ENCODE peak calls at places on chromosomes 1 and 21, in six cellular contexts. N is tibial nerve, Z is heart left ventricle, H is uterus, M is ovary, I is HepG2. K is an unnamed sample. For H3K36me3 and H3K4me1, the result is how much of the 10 kb centered on the place peaks cover.

GRCh38 chr1:21335750-21336168 is 45.5 kb upstream of the ECE1 start:
- DNase-seq in I (no peak), Z (no peak), M (no peak), H (no peak), N (no peak), K (no peak)

GRCh38 chr1:25430073-25430665 is 528 bp upstream of the MACO1 start:
- DNase-seq in H (peak), Z (peak), M (peak), N (peak), I (peak), K (peak)

GRCh38 chr1:28517649-28517999 is 11.8 kb downstream of the RCC1 start:
- DNase-seq in M (no peak), Z (no peak), I (no peak), H (no peak), N (no peak), K (no peak)

GRCh38 chr21:14600569-14601308 is 54.6 kb upstream of the SAMSN1 start:
- DNase-seq in M (no peak), Z (no peak), I (no peak), H (no peak), N (no peak), K (no peak)

GRCh38 chr1:4176841-4177240 is 276.8 kb upstream of the C1orf174 start:
- DNase-seq in Z (no peak), H (no peak), I (no peak), N (no peak), M (no peak), K (no peak)

GRCh38 chr21:16241500-16241963 is 511.8 kb downstream of the USP25 start:
- DNase-seq in M (no peak), I (no peak), H (no peak), Z (no peak), N (no peak), K (no peak)

GRCh38 chr1:81660286-81660685 is 140.4 kb upstream of the ADGRL2 start:
- DNase-seq in Z (no peak), M (no peak), I (no peak), H (no peak), N (no peak), K (no peak)

GRCh38 chr21:45396620-45396995 is 8.4 kb upstream of the COL18A1 start:
- DNase-seq in I (no peak), H (no peak), N (no peak), M (no peak), Z (no peak), K (no peak)

GRCh38 chr1:169890761-169891538 is 2.7 kb downstream of the SCYL3 start:
- DNase-seq in M (no peak), Z (no peak), H (no peak), I (no peak), N (no peak), K (no peak)

GRCh38 chr1:91884459-91885290 is 1.3 kb downstream of the TGFBR3 start:
- DNase-seq in H (peak), N (no peak), M (no peak), I (peak), Z (peak), K (peak)

GRCh38 chr1:220219865-220220698 is 52.2 kb downstream of the RAB3GAP2 start:
- DNase-seq in H (no peak), N (no peak), Z (no peak), M (no peak), I (no peak), K (no peak)

GRCh38 chr1:242201090-242201489 is 202.2 kb upstream of the MAP1LC3C start:
- DNase-seq in N (no peak), I (no peak), M (no peak), Z (no peak), H (no peak), K (no peak)

GRCh38 chr1:247322849-247323586 is 8.6 kb downstream of the ZNF496 start:
- DNase-seq in Z (no peak), H (no peak), N (no peak), I (no peak), M (no peak), K (no peak)

GRCh38 chr1:21491483-21492170 is 17.6 kb upstream of the ALPL start:
- DNase-seq in I (no peak), M (no peak), Z (no peak), N (no peak), H (no peak), K (no peak)

GRCh38 chr1:198165927-198166647 is 9.3 kb downstream of the NEK7 start:
- DNase-seq in I (no peak), M (no peak), N (no peak), H (no peak), Z (no peak), K (no peak)

GRCh38 chr1:39656416-39656815 is 15.5 kb downstream of the NT5C1A start:
- DNase-seq in N (no peak), I (no peak), H (no peak), Z (no peak), M (no peak), K (no peak)

GRCh38 chr21:14987370-14988170 is 77.2 kb downstream of the NRIP1 start:
- DNase-seq in Z (no peak), N (no peak), M (no peak), H (no peak), I (no peak), K (no peak)

GRCh38 chr1:112399456-112399855 is 3.4 kb downstream of the CTTNBP2NL start:
- DNase-seq in I (no peak), N (no peak), Z (no peak), M (no peak), H (no peak), K (no peak)

GRCh38 chr1:179127163-179127895 is 45.5 kb downstream of the TOR3A start:
- DNase-seq in I (no peak), N (no peak), H (no peak), Z (no peak), M (no peak), K (no peak)

GRCh38 chr1:94552071-94552586 is 10.6 kb upstream of the F3 start:
- DNase-seq in H (no peak), N (no peak), Z (peak), M (peak), I (peak), K (peak)

GRCh38 chr1:91754348-91754747 is 131.6 kb downstream of the TGFBR3 start:
- DNase-seq in N (no peak), H (no peak), M (no peak), I (no peak), Z (no peak), K (no peak)

GRCh38 chr1:21573971-21574458 is 64.8 kb downstream of the ALPL start:
- DNase-seq in I (peak), Z (peak), N (no peak), M (peak), H (peak), K (peak)

GRCh38 chr1:116006486-116006964 is 30.2 kb downstream of the SLC22A15 start:
- DNase-seq in I (no peak), Z (no peak), M (no peak), N (no peak), H (no peak), K (no peak)

GRCh38 chr1:151352001-151352718 is 5.1 kb upstream of the RFX5 start:
- DNase-seq in N (no peak), Z (no peak), H (no peak), I (peak), M (no peak), K (no peak)

GRCh38 chr1:119367332-119368124 is 1.1 kb upstream of the HAO2 start:
- DNase-seq in Z (no peak), M (no peak), N (no peak), I (peak), H (no peak), K (no peak)

GRCh38 chr21:35850029-35850428 is 210.3 kb downstream of the SETD4 start:
- DNase-seq in I (no peak), M (no peak), H (no peak), Z (no peak), N (no peak), K (no peak)

GRCh38 chr1:40014253-40014706 is 26.2 kb upstream of the CAP1 start:
- DNase-seq in I (no peak), N (no peak), M (no peak), H (no peak), Z (no peak), K (no peak)

GRCh38 chr1:84936116-84936810 is 43.3 kb upstream of the LPAR3 start:
- DNase-seq in N (no peak), H (no peak), M (no peak), Z (no peak), I (peak), K (peak)

GRCh38 chr1:221669441-221669840 is 72.4 kb downstream of the DUSP10 start:
- DNase-seq in I (no peak), H (no peak), Z (no peak), N (no peak), M (no peak), K (no peak)

GRCh38 chr1:115874929-115875328 is 34.0 kb upstream of the NHLH2 start:
- DNase-seq in M (no peak), Z (no peak), I (no peak), H (no peak), N (no peak), K (no peak)

GRCh38 chr1:3664700-3665375 is 12.5 kb downstream of the TP73 start:
- DNase-seq in Z (no peak), I (no peak), M (no peak), N (no peak), H (no peak), K (no peak)

GRCh38 chr1:112457965-112458364 is 50.8 kb upstream of the WNT2B start:
- DNase-seq in N (no peak), M (no peak), I (no peak), H (no peak), Z (no peak), K (no peak)

DNA sequence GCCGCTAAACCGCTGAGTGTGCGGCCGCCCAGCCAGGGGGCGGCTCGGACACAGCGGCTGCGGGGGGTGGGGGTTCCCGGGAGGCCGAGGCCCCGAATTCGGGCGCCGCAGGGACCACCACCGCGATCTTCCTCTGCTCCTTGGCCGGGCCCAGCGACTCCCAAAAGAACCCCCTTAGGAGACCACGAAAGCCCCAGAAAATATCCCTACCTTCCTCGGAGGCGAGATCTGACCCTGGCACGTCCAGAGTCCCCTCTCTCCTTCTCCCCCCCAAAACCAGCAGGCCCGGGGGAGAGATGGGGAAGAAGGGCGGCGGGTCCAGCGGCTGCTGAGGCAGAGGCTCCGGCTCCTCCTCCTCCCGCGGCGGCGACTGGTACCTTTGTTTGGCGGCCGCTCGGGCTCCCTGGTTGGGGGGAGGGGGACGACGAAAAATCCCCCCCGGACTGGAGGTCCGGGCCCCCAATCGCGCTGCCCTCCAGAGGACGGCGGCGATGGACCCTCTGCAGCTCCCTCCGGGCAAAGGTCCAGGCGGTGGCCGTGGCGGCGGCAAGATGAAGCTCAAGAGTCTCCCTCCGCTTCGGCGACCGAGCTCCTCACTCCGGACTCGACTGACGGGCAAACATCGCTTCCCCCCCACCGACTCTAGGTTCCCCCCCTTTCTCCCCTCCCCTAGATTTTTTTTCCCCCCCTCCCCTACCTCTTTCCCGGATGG is at the start of gene ARID4B:
- DNase-seq in M (peak), N (peak), Z (peak), H (peak), I (no peak), K (no peak)
- TF ChIP-seq POLR2A in M (peak), N (peak), Z (no peak), H (peak), I (peak), K (peak)

GRCh38 chr1:19384113-19384512 is 72.0 kb downstream of the SLC66A1 start:
- DNase-seq in Z (peak), H (peak), M (peak), I (no peak), N (no peak), K (peak)

GRCh38 chr1:19385869-19386591 is 73.9 kb downstream of the SLC66A1 start:
- DNase-seq in I (peak), N (peak), H (peak), Z (peak), M (peak), K (peak)

GRCh38 chr1:19387045-19387467 is 74.9 kb downstream of the SLC66A1 start:
- DNase-seq in I (peak), Z (no peak), H (no peak), N (no peak), M (no peak), K (no peak)

GRCh38 chr1:19385236-19385635 is 73.1 kb downstream of the SLC66A1 start:
- DNase-seq in I (no peak), Z (no peak), M (no peak), H (no peak), N (no peak), K (no peak)

GRCh38 chr1:19384772-19385187 is 72.7 kb downstream of the SLC66A1 start:
- DNase-seq in M (no peak), H (no peak), N (no peak), I (peak), Z (no peak), K (no peak)
- H3K36me3 ChIP-seq in M (under half), H (under half), N (under half), I (under half), Z (under half), K (under half)

GRCh38 chr1:109875874-109876273 is 34.8 kb upstream of the CSF1 start:
- DNase-seq in Z (no peak), M (no peak), N (no peak), H (no peak), I (no peak), K (no peak)

GRCh38 chr1:109876617-109877319 is 33.9 kb upstream of the CSF1 start:
- DNase-seq in H (no peak), M (no peak), I (no peak), Z (no peak), N (no peak), K (no peak)

GRCh38 chr1:109878531-109878930 is 32.1 kb upstream of the CSF1 start:
- DNase-seq in I (no peak), N (no peak), M (no peak), H (no peak), Z (no peak), K (no peak)

GRCh38 chr1:109877776-109878175 is 32.9 kb upstream of the CSF1 start:
- DNase-seq in Z (no peak), N (no peak), I (no peak), M (no peak), H (no peak), K (no peak)

DNA sequence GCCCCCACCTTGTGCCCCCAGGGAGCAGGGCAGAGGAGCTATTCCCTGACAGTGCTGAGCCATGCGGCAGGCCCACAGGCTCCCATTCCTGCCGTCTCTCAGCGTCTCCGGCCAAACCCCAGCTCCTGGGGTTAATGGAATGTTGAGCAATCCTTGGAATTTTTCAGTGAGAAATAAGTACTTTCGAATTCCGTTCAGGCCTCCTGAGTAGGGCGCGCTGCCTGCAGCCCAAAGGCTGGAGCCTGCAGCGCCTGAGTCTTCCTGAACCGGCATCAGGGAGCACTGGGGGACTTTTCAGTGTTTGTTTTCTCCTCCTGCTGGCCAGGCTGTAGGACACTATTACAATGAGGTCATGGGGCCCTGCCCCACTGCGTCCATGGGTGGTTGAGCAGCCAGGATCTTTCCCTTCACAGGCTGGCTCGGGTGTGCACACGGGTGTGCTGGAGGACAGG is 33.3 kb upstream of the CSF1 start:
- DNase-seq in Z (peak), H (peak), I (peak), N (peak), M (peak), K (peak)
- H3K4me1 ChIP-seq in Z (under half), H (under half), I (half or more), N (half or more), M (under half), K (under half)

DNA sequence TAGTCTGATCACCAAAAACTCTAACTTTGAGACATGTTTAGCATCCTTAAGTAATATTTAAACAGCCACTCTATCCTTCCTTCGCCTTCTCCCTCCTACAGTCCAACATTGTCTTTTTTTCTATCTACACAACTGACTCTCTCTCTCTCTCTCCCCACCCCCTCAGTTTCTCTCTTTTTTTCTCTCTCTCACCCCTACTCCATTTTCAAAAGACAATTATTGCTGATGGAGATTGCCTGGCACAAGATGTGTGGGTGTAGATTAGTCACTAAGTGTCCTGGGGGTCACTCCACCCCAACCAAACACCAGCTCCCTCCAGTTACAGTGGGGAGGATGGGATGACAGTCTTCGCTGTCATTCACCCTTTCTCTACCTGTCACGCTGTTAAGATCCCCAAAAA is 94.5 kb upstream of the NFIA start:
- DNase-seq in I (no peak), M (no peak), N (no peak), Z (no peak), H (no peak), K (no peak)
- TF ChIP-seq POLR2A in I (no peak), M (no peak), N (no peak), Z (no peak), H (no peak), K (no peak)

GRCh38 chr1:202004711-202005110 is 5.7 kb upstream of the ELF3 start:
- DNase-seq in M (no peak), N (no peak), I (no peak), Z (no peak), H (no peak), K (no peak)
- H3K36me3 ChIP-seq in M (under half), N (half or more), I (under half), Z (half or more), H (under half), K (under half)

GRCh38 chr1:63877816-63878215 is 104.0 kb downstream of the ROR1 start:
- DNase-seq in N (no peak), H (no peak), Z (no peak), I (no peak), M (no peak), K (no peak)
- H3K4me1 ChIP-seq in N (half or more), H (under half), Z (under half), I (under half), M (under half), K (under half)

GRCh38 chr1:223739366-223740057 is 27.2 kb downstream of the CAPN2 start:
- DNase-seq in N (no peak), Z (no peak), I (no peak), H (no peak), M (no peak), K (no peak)
- TF ChIP-seq POLR2A in N (no peak), Z (no peak), I (no peak), H (no peak), M (no peak), K (no peak)

GRCh38 chr21:44058652-44058964 is 46.5 kb downstream of the TRAPPC10 start:
- DNase-seq in M (no peak), H (no peak), N (no peak), Z (no peak), I (no peak), K (no peak)

GRCh38 chr21:44059710-44060109 is 47.5 kb upstream of the PWP2 start:
- DNase-seq in Z (no peak), H (no peak), N (no peak), M (no peak), I (no peak), K (no peak)

GRCh38 chr21:44057960-44058651 is 46.0 kb downstream of the TRAPPC10 start:
- DNase-seq in H (no peak), N (no peak), M (no peak), I (no peak), Z (no peak), K (no peak)

GRCh38 chr21:44057055-44057454 is 44.9 kb downstream of the TRAPPC10 start:
- DNase-seq in M (no peak), Z (no peak), N (no peak), H (no peak), I (no peak), K (no peak)

DNA sequence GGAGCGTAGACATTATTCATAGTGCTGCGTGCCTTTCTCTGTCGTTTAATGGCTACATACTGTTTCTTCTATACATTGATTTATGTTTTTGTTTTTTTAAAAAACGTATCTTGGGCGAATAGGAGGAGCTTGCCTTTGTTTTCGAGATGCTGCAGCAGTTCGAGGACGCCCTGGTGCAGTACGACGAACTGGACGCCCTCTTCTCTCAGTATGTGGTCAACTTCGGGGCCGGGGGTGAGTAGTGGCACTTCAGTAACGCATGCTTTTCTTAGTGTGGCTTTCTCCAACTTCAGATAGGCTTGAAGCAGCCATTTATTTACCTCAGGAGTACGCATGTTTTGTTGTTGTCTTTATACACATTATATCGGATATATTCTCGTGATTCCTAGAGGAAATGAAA is 46.9 kb downstream of the TRAPPC10 start:
- DNase-seq in M (no peak), I (no peak), H (no peak), Z (no peak), N (no peak), K (no peak)
- H3K36me3 ChIP-seq in M (under half), I (under half), H (under half), Z (half or more), N (half or more), K (under half)